ENCODE peak calls at places on chromosomes 3 and 15, in five cellular contexts. H, F, B, X and Z are unnamed samples.

GRCh38 chr3:46998852-46999515 is 19.5 kb downstream of the NBEAL2 start:
- DNase-seq in X (no peak), F (no peak), B (no peak), H (no peak), Z (no peak)

GRCh38 chr3:14134291-14134690 is 9.4 kb downstream of the TMEM43 start:
- DNase-seq in B (no peak), X (no peak), F (no peak), H (no peak), Z (no peak)

GRCh38 chr15:90151989-90152645 is 49.0 kb upstream of the SEMA4B start:
- DNase-seq in F (no peak), B (no peak), H (no peak), X (no peak), Z (no peak)

GRCh38 chr3:183638092-183638644 is 2.7 kb downstream of the KLHL24 start:
- DNase-seq in B (no peak), X (no peak), F (no peak), H (no peak), Z (no peak)

GRCh38 chr3:58999134-58999778 is 50.6 kb downstream of the CFAP20DC start:
- DNase-seq in B (no peak), F (no peak), H (no peak), X (no peak), Z (no peak)

GRCh38 chr3:69888946-69889315 is 110.6 kb upstream of the SAMMSON start:
- DNase-seq in B (no peak), X (no peak), F (no peak), H (no peak), Z (no peak)

GRCh38 chr15:80770356-80770705 is 8.8 kb upstream of the CEMIP start:
- DNase-seq in H (no peak), B (no peak), X (no peak), F (no peak), Z (no peak)

GRCh38 chr3:35505181-35505580 is 134.1 kb upstream of the ARPP21 start:
- DNase-seq in X (no peak), H (no peak), F (no peak), B (peak; percentile 8), Z (no peak)

GRCh38 chr3:147688868-147689267 is 279.7 kb downstream of the ZIC1 start:
- DNase-seq in B (no peak), H (no peak), F (no peak), X (no peak), Z (no peak)

GRCh38 chr3:120773932-120774331 is 31.4 kb downstream of the GTF2E1 start:
- DNase-seq in F (no peak), X (no peak), H (peak; percentile 63), B (no peak), Z (no peak)

GRCh38 chr15:35206060-35206675 is 121.1 kb upstream of the NANOGP8 start:
- DNase-seq in X (peak; percentile 21), B (no peak), F (no peak), H (peak; percentile 3), Z (no peak)
- TF ChIP-seq CTCF in X (no peak), B (peak; percentile 57), F (no peak), H (peak; percentile 48), Z (no peak)

GRCh38 chr3:187019542-187020072 is 89.3 kb downstream of the ST6GAL1 start:
- DNase-seq in B (no peak), F (no peak), H (no peak), X (no peak), Z (no peak)
- TF ChIP-seq CTCF in B (no peak), F (no peak), H (no peak), X (peak; percentile 13), Z (no peak)

DNA sequence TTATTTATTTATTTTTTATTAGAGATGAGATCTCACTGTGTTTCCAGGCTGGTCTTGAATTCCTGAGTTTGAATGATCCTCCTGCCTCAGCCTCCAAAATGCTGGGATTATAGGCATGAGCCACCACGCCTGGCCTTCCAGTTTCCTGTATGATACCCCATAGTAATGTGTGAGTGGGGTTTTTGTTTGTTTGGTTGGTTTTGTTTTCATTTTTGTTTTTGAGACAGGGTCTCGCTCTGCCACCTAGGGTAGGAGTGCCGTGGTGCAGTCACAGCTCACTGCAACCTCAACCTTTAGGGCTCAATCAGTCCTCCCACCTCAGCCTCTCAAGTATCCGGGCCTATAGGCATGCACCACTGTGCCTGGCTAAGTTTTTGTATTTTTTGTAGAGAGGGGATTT is 30.9 kb downstream of the GOLM2 start:
- DNase-seq in H (no peak), F (no peak), B (no peak), X (peak; percentile 52), Z (no peak)
- TF ChIP-seq CTCF in H (no peak), F (no peak), B (no peak), X (peak; percentile 82), Z (no peak)

GRCh38 chr15:94083467-94083991 is 147.8 kb upstream of the MCTP2 start:
- DNase-seq in H (peak; percentile 93), F (no peak), B (no peak), X (no peak), Z (no peak)
- TF ChIP-seq CTCF in H (peak; percentile 21), F (no peak), B (no peak), X (no peak), Z (no peak)

GRCh38 chr15:27587810-27588209 is 511.3 kb downstream of the OCA2 start:
- DNase-seq in F (no peak), B (no peak), H (no peak), X (no peak), Z (no peak)
- TF ChIP-seq CTCF in F (no peak), B (no peak), H (no peak), X (no peak), Z (no peak)

GRCh38 chr3:41288785-41289184 is 89.5 kb downstream of the CTNNB1 start:
- DNase-seq in B (no peak), H (no peak), X (no peak), F (no peak), Z (no peak)
- TF ChIP-seq CTCF in B (no peak), H (no peak), X (no peak), F (no peak), Z (no peak)

DNA sequence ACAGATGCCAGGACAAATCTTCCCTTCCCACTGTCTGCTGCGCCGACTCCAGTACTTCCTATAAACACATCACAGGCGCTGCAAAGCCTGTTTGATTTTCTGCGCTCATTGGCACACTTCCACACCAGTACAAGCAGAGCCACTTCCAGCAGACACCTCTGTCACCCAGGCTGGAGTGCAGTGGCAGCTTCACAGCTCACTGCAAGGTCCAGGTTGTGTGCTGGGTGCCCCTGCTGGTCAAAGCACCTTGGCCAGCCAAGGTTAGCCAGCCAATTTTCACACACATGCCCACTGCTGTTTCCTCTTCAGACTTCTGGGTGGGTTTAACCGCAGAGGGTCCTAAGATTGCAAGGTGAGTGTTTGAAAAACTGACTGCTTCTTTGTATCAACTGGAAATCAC is 4.9 kb downstream of the CHDH start:
- DNase-seq in F (no peak), H (no peak), X (no peak), B (no peak), Z (no peak)
- TF ChIP-seq CTCF in F (no peak), H (no peak), X (no peak), B (no peak), Z (no peak)